ENCODE peak calls at places on chromosomes 16 and 17, in four cellular contexts. K, X, D and N are unnamed samples.

GRCh38 chr16:6345090-6345489 is 987.6 kb upstream of the RBFOX1 start:
- DNase-seq in K (no peak), X (no peak), D (no peak), N (no peak)

GRCh38 chr17:73772107-73772705 is 128.0 kb upstream of the SDK2 start:
- DNase-seq in X (no peak), K (no peak), D (no peak), N (no peak)

GRCh38 chr17:45432405-45433113 is at the start of gene ARHGAP27:
- DNase-seq in D (no peak), X (no peak), K (no peak), N (no peak)

GRCh38 chr17:51640108-51640622 is 379.8 kb downstream of the UTP18 start:
- DNase-seq in K (peak; percentile 85), X (no peak), D (no peak), N (peak; percentile 55)

GRCh38 chr16:66832661-66833305 is 2.0 kb upstream of the NAE1 start:
- DNase-seq in X (peak; percentile 60), K (no peak), D (no peak), N (no peak)

GRCh38 chr17:61467416-61468262 is 15.4 kb downstream of the TBX4 start:
- DNase-seq in X (peak; percentile 52), K (peak; percentile 45), D (no peak), N (no peak)

GRCh38 chr16:8661703-8662102 is 12.7 kb upstream of the ABAT start:
- DNase-seq in K (no peak), D (no peak), X (no peak), N (no peak)

GRCh38 chr16:84138824-84139627 is 6.0 kb downstream of the HSDL1 start:
- DNase-seq in D (no peak), X (peak; percentile 52), K (no peak), N (no peak)

GRCh38 chr17:67243284-67243683 is 1.7 kb downstream of the HELZ start:
- DNase-seq in D (no peak), K (no peak), X (no peak), N (no peak)

GRCh38 chr17:14308965-14309879 is 8.3 kb downstream of the HS3ST3B1 start:
- DNase-seq in D (peak; percentile 55), K (peak; percentile 39), X (peak; percentile 89), N (peak; percentile 34)

GRCh38 chr16:88923926-88924833 is 52.8 kb downstream of the CBFA2T3 start:
- DNase-seq in X (no peak), K (no peak), D (no peak), N (no peak)

GRCh38 chr16:8182761-8183160 is 407.6 kb downstream of the TMEM114 start:
- DNase-seq in D (no peak), K (no peak), X (no peak), N (no peak)

GRCh38 chr17:77753691-77754265 is 204.7 kb upstream of the TNRC6C start:
- DNase-seq in K (no peak), X (no peak), D (no peak), N (no peak)

GRCh38 chr17:76584427-76585047 is 1.1 kb downstream of the ST6GALNAC2 start:
- DNase-seq in X (no peak), D (no peak), K (no peak), N (no peak)

GRCh38 chr16:84277244-84277823 is 17.3 kb upstream of the WFDC1 start:
- DNase-seq in K (peak; percentile 59), D (no peak), X (peak; percentile 33), N (no peak)

GRCh38 chr16:28596840-28597691 is at the start of gene SULT1A2:
- DNase-seq in D (peak; percentile 11), X (no peak), K (no peak), N (peak; percentile 29)

GRCh38 chr16:62913333-62913732 is 877.1 kb upstream of the CDH8 start:
- DNase-seq in K (no peak), D (no peak), X (no peak), N (no peak)

GRCh38 chr16:69910964-69911363 is 40.2 kb upstream of the CLEC18A start:
- DNase-seq in X (no peak), K (no peak), D (no peak), N (no peak)

GRCh38 chr17:61837175-61838051 is 25.9 kb downstream of the BRIP1 start:
- DNase-seq in D (peak; percentile 2), X (peak; percentile 81), K (peak; percentile 80), N (peak; percentile 8)

GRCh38 chr16:51134876-51135275 is 16.2 kb downstream of the SALL1 start:
- DNase-seq in D (no peak), X (no peak), K (no peak), N (no peak)

GRCh38 chr17:78933959-78934568 is 8.9 kb upstream of the TIMP2 start:
- DNase-seq in X (peak; percentile 100), D (no peak), K (peak; percentile 94), N (peak; percentile 87)

GRCh38 chr17:28969706-28970393 is 18.5 kb upstream of the PHF12 start:
- DNase-seq in K (no peak), X (no peak), D (no peak), N (no peak)

GRCh38 chr17:79438936-79439335 is 171.9 kb downstream of the RBFOX3 start:
- DNase-seq in K (no peak), D (no peak), X (no peak), N (no peak)

GRCh38 chr17:76531501-76532038 is 5.9 kb downstream of the CYGB start:
- DNase-seq in X (no peak), K (no peak), D (no peak), N (no peak)

GRCh38 chr16:88309905-88310259 is 72.9 kb upstream of the ZNF469 start:
- DNase-seq in X (no peak), K (no peak), D (no peak), N (no peak)

GRCh38 chr17:42980766-42981397 is 517 bp downstream of the RUNDC1 start:
- DNase-seq in K (peak; percentile 75), X (peak; percentile 64), D (no peak), N (no peak)

GRCh38 chr16:85460252-85460982 is 152.7 kb upstream of the GSE1 start:
- DNase-seq in D (no peak), K (no peak), X (no peak), N (no peak)
- H3K27ac ChIP-seq in D (no peak overlapping the region), K (peak overlapping the region; percentile 87), X (no peak overlapping the region), N (no peak overlapping the region)

GRCh38 chr17:82915697-82916027 is 75.8 kb upstream of the ZNF750 start:
- DNase-seq in X (no peak), D (no peak), K (no peak), N (no peak)
- H3K27ac ChIP-seq in X (no peak overlapping the region), D (no peak overlapping the region), K (no peak overlapping the region), N (no peak overlapping the region)

DNA sequence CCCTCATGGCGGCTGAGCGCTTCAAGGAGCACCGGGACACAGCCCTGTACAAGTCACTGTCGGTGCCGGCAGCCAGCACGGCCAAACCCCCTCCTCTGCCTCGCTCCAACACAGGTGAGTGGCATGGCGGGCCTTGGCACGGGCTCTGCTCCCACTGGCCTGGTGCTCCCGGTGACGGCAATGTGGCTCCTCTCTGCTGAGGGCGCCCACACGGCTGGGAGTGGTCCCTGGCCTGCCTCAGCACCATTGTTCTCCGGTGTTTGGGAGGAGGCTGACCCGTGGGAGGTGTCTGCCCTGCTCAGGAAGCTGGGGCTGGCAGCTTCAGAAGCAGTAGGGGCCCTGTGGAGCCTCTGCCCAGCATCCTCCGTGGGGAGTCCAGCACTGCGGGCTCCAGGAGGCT is 33.9 kb downstream of the TSC2 start:
- DNase-seq in D (no peak), K (no peak), X (no peak), N (no peak)
- H3K27ac ChIP-seq in D (no peak overlapping the region), K (no peak overlapping the region), X (no peak overlapping the region), N (peak overlapping the region; percentile 12)

GRCh38 chr16:23082161-23082788 is 67.0 kb downstream of the USP31 start:
- DNase-seq in X (no peak), K (peak; percentile 44), D (no peak), N (no peak)

GRCh38 chr16:23080329-23080728 is 68.9 kb downstream of the USP31 start:
- DNase-seq in K (no peak), X (no peak), D (no peak), N (no peak)

GRCh38 chr16:23079683-23080221 is 69.5 kb downstream of the USP31 start:
- DNase-seq in D (no peak), K (peak; percentile 82), X (no peak), N (no peak)

GRCh38 chr16:23080747-23081146 is 68.5 kb downstream of the USP31 start:
- DNase-seq in D (no peak), X (no peak), K (no peak), N (no peak)

DNA sequence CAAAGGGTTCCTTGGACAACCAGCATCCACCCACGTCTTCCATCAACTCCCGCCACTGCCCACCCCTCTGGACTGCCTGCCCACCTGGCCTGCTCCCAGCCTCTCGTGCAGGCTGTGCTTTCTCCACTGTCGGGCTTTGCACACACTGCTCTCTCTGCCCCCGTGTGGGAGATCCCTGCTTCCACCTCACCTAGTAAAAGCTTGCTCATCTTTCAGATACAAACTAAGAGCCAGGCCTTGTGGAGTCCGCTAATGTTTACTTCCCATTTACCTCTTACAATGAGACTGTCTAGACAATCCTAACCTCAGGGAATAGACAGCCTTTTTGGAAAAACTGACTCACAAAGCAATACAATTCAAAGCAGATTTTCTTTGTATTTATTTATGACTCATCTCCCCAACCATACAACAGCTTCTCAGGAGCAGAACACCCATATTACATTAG is 67.6 kb downstream of the USP31 start:
- DNase-seq in K (peak; percentile 83), D (peak; percentile 57), X (peak; percentile 35), N (peak; percentile 71)
- H3K27ac ChIP-seq in K (peak overlapping the region; percentile 89), D (peak overlapping the region; percentile 51), X (no peak overlapping the region), N (peak overlapping the region; percentile 54)

DNA sequence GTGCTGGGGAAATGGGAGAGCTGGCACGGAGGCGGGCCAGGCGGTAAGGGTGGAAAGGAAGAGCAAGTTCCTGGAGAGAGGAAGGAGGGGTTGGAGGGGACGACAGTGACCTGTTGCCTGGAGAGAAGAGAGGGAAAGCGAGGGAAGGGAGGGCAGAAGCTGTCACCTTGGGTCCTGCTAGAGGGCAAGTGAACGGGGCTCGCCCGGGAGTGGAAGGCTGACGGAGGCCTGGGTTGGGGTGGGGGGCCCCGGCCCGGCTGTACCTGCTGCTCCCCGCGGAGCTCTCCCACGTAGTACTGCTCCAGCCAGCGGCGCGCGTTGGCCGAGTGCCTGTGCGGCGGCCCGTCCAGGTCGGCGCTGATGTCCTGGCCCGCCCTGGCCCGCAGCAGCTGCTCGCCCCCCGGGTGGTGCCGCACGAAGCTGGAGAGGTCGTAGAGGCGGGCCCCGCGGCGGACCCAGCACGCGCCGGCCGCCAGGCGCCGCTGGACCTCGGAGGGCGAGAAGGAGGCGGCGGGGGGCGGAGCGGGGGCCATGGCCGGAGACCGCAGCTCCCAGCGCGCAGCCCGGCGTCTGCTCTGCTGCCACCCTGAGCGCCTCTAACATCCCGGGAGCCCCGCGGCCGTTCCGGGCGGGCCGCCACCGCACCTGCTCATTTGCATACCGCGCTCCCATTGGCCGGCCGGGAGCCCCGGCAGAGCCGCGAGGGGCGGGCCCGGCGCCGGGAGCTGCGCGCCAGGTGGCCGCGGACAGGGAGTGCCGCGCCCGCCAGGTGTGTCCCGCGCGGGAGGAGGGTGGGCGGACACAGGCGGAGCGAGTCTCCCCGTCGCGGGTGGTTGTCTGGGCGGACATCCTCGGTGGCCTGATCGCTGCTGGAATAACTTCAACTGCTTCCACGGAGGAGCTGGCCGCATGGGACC is at the start of gene FA2H:
- DNase-seq in K (peak; percentile 71), X (peak; percentile 23), D (peak; percentile 33), N (peak; percentile 18)
- H3K27ac ChIP-seq in K (peak within 1 kb of the TSS; percentile 85), X (no peak within 1 kb of the TSS), D (no peak within 1 kb of the TSS), N (no peak within 1 kb of the TSS)

GRCh38 chr16:22035094-22035675 is 27.3 kb downstream of the MOSMO start:
- DNase-seq in D (no peak), K (no peak), X (no peak), N (no peak)
- H3K27ac ChIP-seq in D (no peak overlapping the region), K (no peak overlapping the region), X (no peak overlapping the region), N (no peak overlapping the region)